ENCODE peak calls at places on chromosomes 16 and 17, in seven cellular contexts. R is stomach, P is uterus, X is hepatocyte, C is H1, S is lung, I is esophagus muscularis mucosa. G is an unnamed sample.

GRCh38 chr17:80455328-80455710 is 21.1 kb downstream of the NPTX1 start:
- DNase-seq in R (peak; percentile 48), P (peak; percentile 51), X (peak; percentile 76), C (no peak), S (no peak), I (no peak), G (peak; percentile 97)

GRCh38 chr16:87800497-87800896 is 34.7 kb upstream of the KLHDC4 start:
- DNase-seq in R (no peak), P (no peak), X (no peak), C (no peak), S (no peak), I (no peak), G (no peak)

GRCh38 chr17:44909681-44910144 is 5.6 kb downstream of the GFAP start:
- DNase-seq in R (no peak), P (peak; percentile 8), X (peak; percentile 24), C (no peak), S (no peak), I (no peak), G (peak; percentile 35)

GRCh38 chr17:68763551-68763950 is 162.4 kb upstream of the FAM20A start:
- DNase-seq in R (no peak), P (no peak), X (no peak), C (no peak), S (no peak), I (no peak), G (no peak)

GRCh38 chr16:67164599-67165061 is at the start of gene HSF4:
- DNase-seq in R (peak; percentile 79), P (no peak), X (peak; percentile 59), C (no peak), S (peak; percentile 61), I (no peak), G (peak; percentile 90)

GRCh38 chr17:75507712-75508111 is 7.6 kb downstream of the CASKIN2 start:
- DNase-seq in R (no peak), P (no peak), X (no peak), C (no peak), S (no peak), I (no peak), G (no peak)

GRCh38 chr16:57526498-57526897 is 9.9 kb downstream of the CCDC102A start:
- DNase-seq in R (no peak), P (no peak), X (no peak), C (no peak), S (no peak), I (no peak), G (peak; percentile 25)

GRCh38 chr16:55283776-55284717 is 40.0 kb upstream of the IRX6 start:
- DNase-seq in R (no peak), P (no peak), X (no peak), C (no peak), S (no peak), I (no peak), G (no peak)

GRCh38 chr17:70327723-70328122 is 158.4 kb downstream of the KCNJ2 start:
- DNase-seq in R (no peak), P (no peak), X (no peak), C (no peak), S (no peak), I (no peak), G (no peak)

GRCh38 chr16:57064995-57065394 is 27.4 kb upstream of the CPNE2 start:
- DNase-seq in R (no peak), P (no peak), X (no peak), C (no peak), S (no peak), I (no peak), G (no peak)

GRCh38 chr16:86982912-86983311 is 334.3 kb downstream of the C16orf95 start:
- DNase-seq in R (no peak), P (no peak), X (no peak), C (no peak), S (no peak), I (no peak), G (no peak)

GRCh38 chr16:87581867-87582220 is 20.5 kb upstream of the JPH3 start:
- DNase-seq in R (peak; percentile 56), P (peak; percentile 93), X (peak; percentile 63), C (no peak), S (peak; percentile 68), I (peak; percentile 94), G (no peak)

GRCh38 chr17:31743767-31744166 is 115.3 kb downstream of the COPRS start:
- DNase-seq in R (no peak), P (no peak), X (peak; percentile 21), C (no peak), S (no peak), I (no peak), G (peak; percentile 39)

GRCh38 chr16:56871172-56871593 is 6.2 kb downstream of the SLC12A3 start:
- DNase-seq in R (peak; percentile 46), P (no peak), X (peak; percentile 46), C (no peak), S (no peak), I (no peak), G (no peak)

GRCh38 chr16:88387941-88388627 is 5.3 kb downstream of the ZNF469 start:
- DNase-seq in R (peak; percentile 92), P (no peak), X (peak; percentile 43), C (no peak), S (peak; percentile 83), I (no peak), G (no peak)

GRCh38 chr17:79830303-79830702 is 8.9 kb downstream of the CBX4 start:
- DNase-seq in R (no peak), P (no peak), X (no peak), C (no peak), S (no peak), I (no peak), G (peak; percentile 69)

GRCh38 chr16:30699615-30700099 is 686 bp downstream of the SRCAP start:
- DNase-seq in R (no peak), P (no peak), X (no peak), C (no peak), S (no peak), I (no peak), G (peak; percentile 35)

GRCh38 chr17:61361084-61361483 is 38.6 kb upstream of the TBX2 start:
- DNase-seq in R (no peak), P (no peak), X (no peak), C (no peak), S (no peak), I (no peak), G (no peak)

GRCh38 chr17:19654342-19654886 is 5.9 kb downstream of the ALDH3A2 start:
- DNase-seq in R (no peak), P (no peak), X (no peak), C (no peak), S (no peak), I (no peak), G (no peak)

GRCh38 chr17:16463341-16464000 is 28.5 kb downstream of the LRRC75A start:
- DNase-seq in R (peak; percentile 75), P (no peak), X (peak; percentile 73), C (no peak), S (no peak), I (no peak), G (peak; percentile 84)

GRCh38 chr17:7136266-7136877 is 21.8 kb upstream of the ASGR2 start:
- DNase-seq in R (peak; percentile 86), P (peak; percentile 68), X (peak; percentile 91), C (no peak), S (peak; percentile 72), I (no peak), G (peak; percentile 83)

GRCh38 chr17:14316131-14316854 is 15.4 kb downstream of the HS3ST3B1 start:
- DNase-seq in R (no peak), P (no peak), X (no peak), C (no peak), S (no peak), I (no peak), G (no peak)

GRCh38 chr17:63222655-63223054 is 223.5 kb downstream of the CYB561 start:
- DNase-seq in R (no peak), P (no peak), X (no peak), C (no peak), S (no peak), I (no peak), G (no peak)

GRCh38 chr16:65494080-65494479 is 372.2 kb upstream of the CDH11 start:
- DNase-seq in R (no peak), P (no peak), X (no peak), C (no peak), S (no peak), I (no peak), G (peak; percentile 31)

GRCh38 chr16:32116080-32116479 is 137.0 kb upstream of the TP53TG3D start:
- DNase-seq in R (no peak), P (no peak), X (peak; percentile 1), C (no peak), S (no peak), I (peak; percentile 47), G (peak; percentile 1)

DNA sequence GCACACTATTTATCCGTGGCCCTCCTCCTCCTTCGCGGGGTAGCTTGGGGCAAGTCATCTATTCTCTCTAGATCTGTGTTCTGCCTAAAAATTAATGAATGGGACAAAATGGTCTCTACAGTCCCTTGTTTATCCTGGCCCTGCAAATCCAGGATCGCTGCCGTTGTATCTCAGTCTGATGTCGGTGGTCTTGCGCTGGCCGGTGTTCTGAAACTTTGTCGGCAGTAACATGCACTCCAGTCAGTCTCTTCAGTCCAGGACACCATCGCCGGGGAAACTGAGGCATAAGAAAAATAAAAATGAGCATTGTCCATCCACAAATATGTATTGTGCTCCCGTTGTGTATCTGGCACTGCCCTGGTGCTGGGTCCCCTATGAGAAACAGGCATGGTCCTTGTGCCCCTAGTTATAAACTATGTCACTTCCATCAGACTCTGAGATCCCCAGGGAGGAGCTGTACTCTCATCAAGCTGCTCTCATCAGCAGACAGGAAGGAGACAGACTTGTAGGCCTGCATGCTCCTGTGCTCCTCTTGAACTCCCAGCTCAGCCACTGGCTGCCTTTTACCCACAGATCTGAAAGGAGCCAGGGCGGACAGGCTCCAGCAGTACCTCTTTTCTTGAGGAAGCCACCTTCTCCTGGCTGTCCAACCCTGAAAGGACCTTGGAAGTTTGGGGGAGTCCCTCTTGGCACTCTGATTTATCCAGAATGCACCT is 13.7 kb upstream of the CA4 start:
- DNase-seq in R (no peak), P (no peak), X (no peak), C (no peak), S (no peak), I (no peak), G (no peak)
- H3K4me3 ChIP-seq in R (peak overlapping the region; percentile 71), P (no peak overlapping the region), X (no peak overlapping the region), C (peak overlapping the region; percentile 76), S (no peak overlapping the region), I (peak overlapping the region; percentile 69), G (peak overlapping the region; percentile 88)

GRCh38 chr17:4020096-4020495 is 55.9 kb upstream of the ATP2A3 start:
- DNase-seq in R (no peak), P (no peak), X (no peak), C (no peak), S (no peak), I (no peak), G (no peak)
- H3K36me3 ChIP-seq in R (peaks cover 94% of the 10 kb centered on the region), P (no peaks in the 10 kb centered on the region), X (peaks cover 10% of the 10 kb centered on the region), C (peaks cover 28% of the 10 kb centered on the region), S (peaks cover 56% of the 10 kb centered on the region), I (peaks cover 89% of the 10 kb centered on the region), G (peaks cover 17% of the 10 kb centered on the region)

DNA sequence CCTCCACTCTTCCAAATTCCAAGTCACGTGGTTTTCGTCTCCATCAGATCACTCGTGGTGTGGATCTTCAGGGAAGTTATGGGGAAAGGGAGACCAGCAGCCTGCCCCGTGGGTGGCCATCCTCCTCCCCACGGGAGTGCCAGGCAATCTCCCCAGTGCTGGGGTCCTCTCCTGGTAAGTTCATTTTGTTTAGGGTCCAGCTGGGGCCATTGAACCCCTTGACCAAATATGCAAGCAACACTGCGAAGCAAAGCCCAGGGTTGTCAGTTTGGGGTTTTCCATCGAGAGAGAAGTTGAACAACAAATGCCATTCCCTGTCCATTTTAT is 4.1 kb upstream of the LCMT1 start:
- DNase-seq in R (no peak), P (no peak), X (no peak), C (no peak), S (no peak), I (no peak), G (peak; percentile 33)
- H3K4me3 ChIP-seq in R (peak overlapping the region; percentile 69), P (peak overlapping the region; percentile 96), X (no peak overlapping the region), C (peak overlapping the region; percentile 84), S (no peak overlapping the region), I (peak overlapping the region; percentile 71), G (peak overlapping the region; percentile 96)

GRCh38 chr16:3589991-3590701 is 12.9 kb upstream of the NLRC3 start:
- DNase-seq in R (no peak), P (no peak), X (no peak), C (no peak), S (no peak), I (no peak), G (peak; percentile 51)
- H3K36me3 ChIP-seq in R (no peaks in the 10 kb centered on the region), P (no peaks in the 10 kb centered on the region), X (no peaks in the 10 kb centered on the region), C (peaks cover 12% of the 10 kb centered on the region), S (no peaks in the 10 kb centered on the region), I (no peaks in the 10 kb centered on the region), G (peaks cover 1% of the 10 kb centered on the region)